ENCODE peak calls at places on chromosomes 6 and 20, in six cellular contexts. B, X, I, P, Z and M are unnamed samples.

GRCh38 chr6:119283214-119283613 is 66.3 kb downstream of the MAN1A1 start:
- DNase-seq in Z (no peak), P (no peak), X (no peak), I (no peak), B (no peak), M (no peak)

GRCh38 chr6:29602564-29603361 is 17.8 kb downstream of the OR2H2 start:
- DNase-seq in B (no peak), P (peak; percentile 62), Z (peak; percentile 63), X (peak; percentile 35), I (peak; percentile 20), M (peak; percentile 84)

GRCh38 chr20:20211988-20212518 is 155.9 kb upstream of the INSM1 start:
- DNase-seq in I (no peak), B (no peak), P (no peak), X (no peak), Z (no peak), M (no peak)

GRCh38 chr20:36875702-36876472 is at the start of gene TLDC2:
- DNase-seq in Z (no peak), P (no peak), B (no peak), I (no peak), X (peak; percentile 86), M (no peak)

GRCh38 chr20:58911309-58911708 is 58.8 kb downstream of the GNAS start:
- DNase-seq in X (no peak), B (no peak), P (no peak), Z (no peak), I (no peak), M (no peak)

GRCh38 chr6:46184114-46184513 is 13.3 kb upstream of the ENPP5 start:
- DNase-seq in B (peak; percentile 84), I (no peak), X (no peak), P (no peak), Z (no peak), M (no peak)

GRCh38 chr20:17960927-17961599 is 7.5 kb downstream of the SNX5 start:
- DNase-seq in P (no peak), X (peak; percentile 91), I (no peak), B (no peak), Z (no peak), M (no peak)

GRCh38 chr20:2652724-2653510 is 485 bp downstream of the NOP56 start:
- DNase-seq in Z (no peak), B (no peak), I (no peak), X (peak; percentile 30), P (no peak), M (no peak)

GRCh38 chr20:62819494-62820174 is 2.8 kb downstream of the COL9A3 start:
- DNase-seq in P (no peak), I (no peak), B (peak; percentile 48), Z (no peak), X (no peak), M (no peak)

GRCh38 chr6:149234051-149234962 is 83.2 kb upstream of the TAB2 start:
- DNase-seq in X (no peak), P (no peak), I (peak; percentile 11), Z (no peak), B (peak; percentile 7), M (no peak)

GRCh38 chr20:2890743-2891142 is 17.5 kb downstream of the PTPRA start:
- DNase-seq in P (no peak), I (no peak), B (peak; percentile 47), Z (no peak), X (no peak), M (peak; percentile 62)

GRCh38 chr6:162124710-162125435 is 602.7 kb downstream of the PRKN start:
- DNase-seq in Z (no peak), X (no peak), I (no peak), P (no peak), B (no peak), M (no peak)

GRCh38 chr6:28264834-28265401 is 2.0 kb upstream of the ZSCAN26 start:
- DNase-seq in B (peak; percentile 16), I (no peak), Z (no peak), X (no peak), P (no peak), M (no peak)

GRCh38 chr20:61349447-61350165 is 97.5 kb downstream of the CDH4 start:
- DNase-seq in P (no peak), B (no peak), Z (no peak), I (no peak), X (no peak), M (no peak)

GRCh38 chr6:111564482-111564945 is 41.2 kb downstream of the TRAF3IP2 start:
- DNase-seq in X (no peak), P (no peak), B (peak; percentile 51), Z (no peak), I (no peak), M (no peak)

GRCh38 chr6:127385668-127386385 is 42.4 kb upstream of the ECHDC1 start:
- DNase-seq in I (no peak), Z (no peak), P (no peak), B (no peak), X (no peak), M (no peak)

GRCh38 chr20:2872304-2873009 is 824 bp upstream of the PTPRA start:
- DNase-seq in I (peak; percentile 55), X (peak; percentile 63), B (peak; percentile 64), P (peak; percentile 77), Z (peak; percentile 86), M (peak; percentile 61)

GRCh38 chr6:158655569-158656450 is 6.0 kb downstream of the SYTL3 start:
- DNase-seq in P (no peak), I (no peak), B (no peak), X (no peak), Z (no peak), M (no peak)

GRCh38 chr20:39516964-39517363 is 554.8 kb downstream of the DHX35 start:
- DNase-seq in I (no peak), Z (no peak), X (no peak), B (no peak), P (no peak), M (no peak)

GRCh38 chr6:30490031-30490876 is 945 bp downstream of the HLA-E start:
- DNase-seq in X (no peak), Z (peak; percentile 80), I (no peak), B (peak; percentile 70), P (peak; percentile 77), M (peak; percentile 92)

GRCh38 chr20:54362283-54362682 is 113.1 kb upstream of the DOK5 start:
- DNase-seq in P (no peak), B (no peak), I (no peak), X (no peak), Z (no peak), M (no peak)

GRCh38 chr6:32086661-32087573 is 22.2 kb downstream of the TNXB start:
- DNase-seq in B (no peak), P (no peak), X (peak; percentile 27), I (no peak), Z (peak; percentile 63), M (no peak)

GRCh38 chr6:113011803-113012202 is 664.7 kb downstream of the RFPL4B start:
- DNase-seq in Z (no peak), B (no peak), P (no peak), I (no peak), X (no peak), M (no peak)

GRCh38 chr6:148518371-148519156 is 175.9 kb downstream of the SASH1 start:
- DNase-seq in Z (no peak), X (no peak), P (no peak), I (no peak), B (no peak), M (no peak)

GRCh38 chr20:4147319-4147718 is 132.0 kb upstream of the RNF24 start:
- DNase-seq in X (no peak), B (no peak), Z (no peak), P (no peak), I (no peak), M (no peak)

GRCh38 chr6:155216312-155217028 is 47.3 kb upstream of the CLDN20 start:
- DNase-seq in P (peak; percentile 33), X (no peak), I (no peak), Z (no peak), B (no peak), M (no peak)

GRCh38 chr6:81894788-81895221 is 142.3 kb upstream of the TENT5A start:
- DNase-seq in P (no peak), Z (no peak), X (peak; percentile 67), B (no peak), I (no peak), M (no peak)

GRCh38 chr20:35316086-35316485 is 23.9 kb upstream of the FAM83C start:
- DNase-seq in I (no peak), X (no peak), P (no peak), B (no peak), Z (no peak), M (no peak)

GRCh38 chr6:109944448-109944847 is 33.7 kb upstream of the GPR6 start:
- DNase-seq in I (no peak), Z (peak; percentile 60), X (peak; percentile 4), P (peak; percentile 39), B (no peak), M (no peak)

GRCh38 chr6:41426438-41426851 is 91.0 kb downstream of the NCR2 start:
- DNase-seq in I (no peak), P (peak; percentile 44), X (no peak), B (no peak), Z (peak; percentile 72), M (no peak)

GRCh38 chr6:139895205-139895793 is 520.9 kb upstream of the CITED2 start:
- DNase-seq in B (no peak), P (no peak), I (no peak), X (no peak), Z (no peak), M (no peak)

GRCh38 chr6:56790424-56790823 is 147.7 kb upstream of the DST start:
- DNase-seq in X (no peak), P (no peak), B (peak; percentile 64), Z (no peak), I (no peak), M (no peak)

DNA sequence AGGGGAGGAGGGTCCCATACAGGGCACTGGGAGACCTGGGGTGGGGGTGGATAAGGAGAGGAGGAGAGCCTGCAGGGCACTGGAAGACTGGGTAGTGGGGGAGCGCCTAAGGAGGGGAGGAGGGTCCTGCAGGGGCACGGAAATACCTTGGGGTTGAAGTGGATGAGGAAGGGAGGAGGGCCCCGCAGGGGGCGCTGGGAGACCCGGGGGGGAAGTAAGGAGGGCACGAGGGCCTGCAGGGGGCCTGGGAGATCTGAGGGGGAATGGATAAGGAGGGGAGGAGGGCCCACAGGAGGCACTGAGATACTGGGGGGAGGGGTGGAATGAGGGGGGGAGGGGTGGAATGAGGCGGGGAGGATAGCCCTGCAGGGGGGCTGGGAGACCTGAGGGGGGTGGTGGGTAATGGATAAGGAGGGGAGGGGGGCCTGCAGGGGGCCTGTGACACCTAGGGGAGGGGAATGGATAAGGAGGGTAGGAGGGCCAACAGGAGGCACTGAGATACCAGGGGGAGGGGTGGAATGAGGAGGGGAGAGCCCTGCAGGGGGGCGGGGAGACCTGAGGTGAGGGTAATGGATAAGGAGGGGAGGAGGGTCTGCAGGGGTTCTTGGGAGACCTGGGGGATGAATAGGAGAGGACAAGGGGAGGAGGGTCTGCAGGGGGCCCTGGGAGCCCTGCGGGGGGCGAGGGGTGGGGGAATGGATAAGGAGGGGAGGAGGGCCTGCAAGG is 551 bp upstream of the CTCFL start:
- DNase-seq in X (no peak), Z (no peak), B (no peak), P (no peak), I (no peak), M (peak; percentile 90)
- TF ChIP-seq JUN in X (no peak), Z (no peak), B (no peak), P (no peak), I (no peak), M (no peak)

GRCh38 chr20:51195419-51195901 is 172.6 kb upstream of the KCNG1 start:
- DNase-seq in X (no peak), I (no peak), B (no peak), Z (no peak), P (no peak), M (peak; percentile 12)
- TF ChIP-seq JUN in X (no peak), I (no peak), B (no peak), Z (no peak), P (no peak), M (no peak)

GRCh38 chr20:32482251-32483220 is 102.6 kb downstream of the NOL4L start:
- DNase-seq in Z (peak; percentile 82), P (peak; percentile 62), I (no peak), B (peak; percentile 35), X (no peak), M (no peak)
- TF ChIP-seq JUN in Z (no peak), P (peak; percentile 29), I (no peak), B (no peak), X (no peak), M (no peak)

GRCh38 chr6:13467216-13467600 is 20.2 kb downstream of the GFOD1 start:
- DNase-seq in X (no peak), Z (no peak), I (no peak), B (no peak), P (no peak), M (no peak)
- TF ChIP-seq JUN in X (no peak), Z (no peak), I (no peak), B (no peak), P (no peak), M (no peak)